ENCODE peak calls at places on chromosomes 12 and 14, in seven cellular contexts. One of them, this sample, is unnamed.

GRCh38 chr12:84732941-84733340 is 179.7 kb downstream of the SLC6A15 start:
- DNase-seq in neuronal stem cell: no peak
- DNase-seq in mesenchymal stem cell: no peak
- DNase-seq in trophoblast cell: no peak
- DNase-seq in IMR-90: no peak
- DNase-seq in mesendoderm: no peak
- DNase-seq in H1: no peak
- DNase-seq in this sample: no peak

GRCh38 chr12:96811083-96811482 is 96.0 kb upstream of the NEDD1 start:
- DNase-seq in neuronal stem cell: no peak
- DNase-seq in mesenchymal stem cell: peak; percentile 76
- DNase-seq in trophoblast cell: peak; percentile 54
- DNase-seq in IMR-90: peak; percentile 85
- DNase-seq in mesendoderm: peak; percentile 69
- DNase-seq in H1: no peak
- DNase-seq in this sample: no peak

GRCh38 chr12:47942327-47943230 is 20.8 kb upstream of the TMEM106C start:
- DNase-seq in neuronal stem cell: no peak
- DNase-seq in mesenchymal stem cell: no peak
- DNase-seq in trophoblast cell: no peak
- DNase-seq in IMR-90: no peak
- DNase-seq in mesendoderm: peak; percentile 71
- DNase-seq in H1: peak; percentile 93
- DNase-seq in this sample: peak; percentile 87

GRCh38 chr12:105427883-105428282 is 97.4 kb downstream of the C12orf75 start:
- DNase-seq in neuronal stem cell: no peak
- DNase-seq in mesenchymal stem cell: peak; percentile 14
- DNase-seq in trophoblast cell: no peak
- DNase-seq in IMR-90: peak; percentile 33
- DNase-seq in mesendoderm: peak; percentile 30
- DNase-seq in H1: no peak
- DNase-seq in this sample: no peak

GRCh38 chr14:94536836-94537235 is 24.4 kb upstream of the SERPINA4 start:
- DNase-seq in neuronal stem cell: no peak
- DNase-seq in mesenchymal stem cell: no peak
- DNase-seq in trophoblast cell: peak; percentile 13
- DNase-seq in IMR-90: no peak
- DNase-seq in mesendoderm: peak; percentile 74
- DNase-seq in H1: no peak
- DNase-seq in this sample: no peak

GRCh38 chr14:80095623-80096022 is 115.7 kb downstream of the DIO2 start:
- DNase-seq in neuronal stem cell: no peak
- DNase-seq in mesenchymal stem cell: peak; percentile 15
- DNase-seq in trophoblast cell: peak; percentile 100
- DNase-seq in IMR-90: peak; percentile 85
- DNase-seq in mesendoderm: no peak
- DNase-seq in H1: no peak
- DNase-seq in this sample: no peak

GRCh38 chr12:112087851-112088250 is 20.7 kb downstream of the NAA25 start:
- DNase-seq in neuronal stem cell: no peak
- DNase-seq in mesenchymal stem cell: no peak
- DNase-seq in trophoblast cell: no peak
- DNase-seq in IMR-90: peak; percentile 41
- DNase-seq in mesendoderm: no peak
- DNase-seq in H1: no peak
- DNase-seq in this sample: no peak

GRCh38 chr12:75720807-75721206 is 209.4 kb upstream of the KRR1 start:
- DNase-seq in neuronal stem cell: no peak
- DNase-seq in mesenchymal stem cell: no peak
- DNase-seq in trophoblast cell: peak; percentile 42
- DNase-seq in IMR-90: no peak
- DNase-seq in mesendoderm: peak; percentile 90
- DNase-seq in H1: no peak
- DNase-seq in this sample: peak; percentile 61

GRCh38 chr12:31682136-31682962 is 22.9 kb downstream of the ETFBKMT start:
- DNase-seq in neuronal stem cell: peak; percentile 65
- DNase-seq in mesenchymal stem cell: peak; percentile 86
- DNase-seq in trophoblast cell: peak; percentile 93
- DNase-seq in IMR-90: peak; percentile 82
- DNase-seq in mesendoderm: peak; percentile 98
- DNase-seq in H1: peak; percentile 78
- DNase-seq in this sample: peak; percentile 94

GRCh38 chr14:66000771-66001170 is 485.4 kb upstream of the CCDC196 start:
- DNase-seq in neuronal stem cell: no peak
- DNase-seq in mesenchymal stem cell: no peak
- DNase-seq in trophoblast cell: no peak
- DNase-seq in IMR-90: no peak
- DNase-seq in mesendoderm: no peak
- DNase-seq in H1: no peak
- DNase-seq in this sample: no peak

GRCh38 chr12:31008241-31008711 is 65.4 kb upstream of the DDX11 start:
- DNase-seq in neuronal stem cell: no peak
- DNase-seq in mesenchymal stem cell: no peak
- DNase-seq in trophoblast cell: peak; percentile 78
- DNase-seq in IMR-90: no peak
- DNase-seq in mesendoderm: peak; percentile 31
- DNase-seq in H1: no peak
- DNase-seq in this sample: no peak

GRCh38 chr12:118307069-118307954 is 65.4 kb downstream of the TAOK3 start:
- DNase-seq in neuronal stem cell: no peak
- DNase-seq in mesenchymal stem cell: peak; percentile 91
- DNase-seq in trophoblast cell: peak; percentile 84
- DNase-seq in IMR-90: peak; percentile 95
- DNase-seq in mesendoderm: no peak
- DNase-seq in H1: no peak
- DNase-seq in this sample: no peak

GRCh38 chr14:31543969-31544799 is 17.0 kb upstream of the NUBPL start:
- DNase-seq in neuronal stem cell: no peak
- DNase-seq in mesenchymal stem cell: peak; percentile 14
- DNase-seq in trophoblast cell: no peak
- DNase-seq in IMR-90: peak; percentile 23
- DNase-seq in mesendoderm: peak; percentile 27
- DNase-seq in H1: no peak
- DNase-seq in this sample: no peak

GRCh38 chr12:107468976-107469375 is 216.6 kb upstream of the PWP1 start:
- DNase-seq in neuronal stem cell: no peak
- DNase-seq in mesenchymal stem cell: no peak
- DNase-seq in trophoblast cell: no peak
- DNase-seq in IMR-90: no peak
- DNase-seq in mesendoderm: no peak
- DNase-seq in H1: no peak
- DNase-seq in this sample: no peak

GRCh38 chr12:98146043-98146442 is 369.3 kb upstream of the TMPO start:
- DNase-seq in neuronal stem cell: no peak
- DNase-seq in mesenchymal stem cell: no peak
- DNase-seq in trophoblast cell: no peak
- DNase-seq in IMR-90: no peak
- DNase-seq in mesendoderm: no peak
- DNase-seq in H1: no peak
- DNase-seq in this sample: no peak

GRCh38 chr14:66503532-66503931 is 4.4 kb upstream of the GPHN start:
- DNase-seq in neuronal stem cell: no peak
- DNase-seq in mesenchymal stem cell: no peak
- DNase-seq in trophoblast cell: peak; percentile 1
- DNase-seq in IMR-90: peak; percentile 28
- DNase-seq in mesendoderm: no peak
- DNase-seq in H1: no peak
- DNase-seq in this sample: no peak

GRCh38 chr12:132825089-132825488 is 3.6 kb downstream of the GOLGA3 start:
- DNase-seq in neuronal stem cell: no peak
- DNase-seq in mesenchymal stem cell: no peak
- DNase-seq in trophoblast cell: no peak
- DNase-seq in IMR-90: no peak
- DNase-seq in mesendoderm: no peak
- DNase-seq in H1: no peak
- DNase-seq in this sample: no peak

GRCh38 chr14:98958048-98959031 is 313.7 kb downstream of the BCL11B start:
- DNase-seq in neuronal stem cell: no peak
- DNase-seq in mesenchymal stem cell: no peak
- DNase-seq in trophoblast cell: no peak
- DNase-seq in IMR-90: no peak
- DNase-seq in mesendoderm: no peak
- DNase-seq in H1: peak; percentile 36
- DNase-seq in this sample: peak; percentile 11
- H2BK5ac ChIP-seq in neuronal stem cell: no peak overlapping the region
- H2BK5ac ChIP-seq in mesenchymal stem cell: no peak overlapping the region
- H2BK5ac ChIP-seq in trophoblast cell: no peak overlapping the region
- H2BK5ac ChIP-seq in IMR-90: no peak overlapping the region
- H2BK5ac ChIP-seq in mesendoderm: no peak overlapping the region
- H2BK5ac ChIP-seq in H1: no peak overlapping the region
- H2BK5ac ChIP-seq in this sample: no peak overlapping the region

GRCh38 chr14:21436567-21437062 is 19.3 kb downstream of the CHD8 start:
- DNase-seq in neuronal stem cell: no peak
- DNase-seq in mesenchymal stem cell: no peak
- DNase-seq in trophoblast cell: no peak
- DNase-seq in IMR-90: no peak
- DNase-seq in mesendoderm: no peak
- DNase-seq in H1: no peak
- DNase-seq in this sample: no peak

GRCh38 chr14:21428930-21429329 is 27.0 kb downstream of the CHD8 start:
- DNase-seq in neuronal stem cell: no peak
- DNase-seq in mesenchymal stem cell: no peak
- DNase-seq in trophoblast cell: no peak
- DNase-seq in IMR-90: no peak
- DNase-seq in mesendoderm: no peak
- DNase-seq in H1: no peak
- DNase-seq in this sample: no peak

DNA sequence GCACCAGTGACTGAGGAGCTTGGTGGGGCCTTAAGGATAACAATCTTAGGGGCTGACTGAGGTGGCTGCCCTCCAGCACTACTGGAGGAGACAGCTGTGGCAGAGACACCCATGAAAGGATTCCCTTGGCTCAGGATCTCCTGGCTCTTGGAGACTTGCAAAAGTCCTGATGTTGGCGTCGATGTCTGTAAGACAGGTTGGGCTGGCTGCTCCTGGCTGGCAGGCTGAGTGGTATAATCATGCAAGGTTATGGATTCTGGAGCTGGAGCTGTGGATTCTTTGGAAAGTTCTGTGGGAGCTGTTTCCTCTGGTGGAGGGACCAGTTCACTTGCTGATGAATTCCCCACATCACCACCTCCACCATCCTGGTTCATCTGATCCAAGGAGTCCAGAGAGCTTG is 24.8 kb downstream of the CHD8 start:
- DNase-seq in neuronal stem cell: no peak
- DNase-seq in mesenchymal stem cell: no peak
- DNase-seq in trophoblast cell: no peak
- DNase-seq in IMR-90: no peak
- DNase-seq in mesendoderm: no peak
- DNase-seq in H1: no peak
- DNase-seq in this sample: no peak
- H2BK5ac ChIP-seq in neuronal stem cell: no peak overlapping the region
- H2BK5ac ChIP-seq in mesenchymal stem cell: no peak overlapping the region
- H2BK5ac ChIP-seq in trophoblast cell: no peak overlapping the region
- H2BK5ac ChIP-seq in IMR-90: no peak overlapping the region
- H2BK5ac ChIP-seq in mesendoderm: no peak overlapping the region
- H2BK5ac ChIP-seq in H1: no peak overlapping the region
- H2BK5ac ChIP-seq in this sample: no peak overlapping the region

DNA sequence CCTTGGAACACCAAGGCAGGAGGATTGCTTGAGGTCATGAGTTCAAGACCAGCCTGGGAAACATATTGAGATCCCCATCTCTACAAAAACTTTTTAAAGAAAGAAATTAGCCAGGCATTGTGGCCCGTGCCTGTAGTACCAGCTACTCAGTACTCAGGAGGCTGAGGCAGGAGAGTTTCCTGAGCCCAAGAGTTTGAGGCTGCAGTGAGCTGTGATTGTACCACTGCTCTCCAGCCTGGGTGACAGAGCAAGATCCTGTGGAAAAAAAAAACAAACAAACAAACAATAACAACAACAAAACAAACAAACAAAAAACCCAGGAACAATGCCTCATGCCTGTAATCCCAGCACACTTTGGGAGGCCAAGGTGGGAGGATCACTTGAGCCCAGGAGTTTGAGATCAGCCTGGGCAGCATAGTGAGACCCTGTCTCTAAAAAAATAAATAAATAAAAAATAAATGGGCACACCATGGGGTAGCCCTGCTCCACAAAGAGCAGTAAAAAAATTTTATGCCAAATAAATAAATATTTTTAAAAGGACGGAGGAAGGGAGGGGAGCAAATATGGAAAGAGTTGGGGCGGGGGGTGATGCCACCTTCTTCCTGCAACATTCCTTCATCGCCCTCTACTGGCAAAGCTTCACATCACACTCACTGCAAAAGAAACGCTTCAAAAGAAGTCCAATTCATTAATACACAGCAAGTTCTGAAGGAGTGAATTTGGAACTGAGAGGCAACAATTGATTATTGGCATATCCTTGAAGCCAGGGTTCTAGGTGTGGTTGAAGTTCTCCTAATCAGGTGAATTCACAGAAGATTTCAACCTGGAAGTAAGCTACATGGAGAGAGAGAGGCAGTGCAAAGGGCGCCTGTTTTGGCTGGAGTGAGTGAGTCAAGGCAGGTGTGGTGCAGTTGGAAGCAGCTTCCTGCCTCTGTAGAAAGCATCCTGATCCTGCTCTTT is 8.8 kb upstream of the GNPTAB start:
- DNase-seq in neuronal stem cell: peak; percentile 49
- DNase-seq in mesenchymal stem cell: peak; percentile 69
- DNase-seq in trophoblast cell: peak; percentile 80
- DNase-seq in IMR-90: peak; percentile 68
- DNase-seq in mesendoderm: peak; percentile 65
- DNase-seq in H1: peak; percentile 81
- DNase-seq in this sample: peak; percentile 73
- H2BK5ac ChIP-seq in neuronal stem cell: no peak overlapping the region
- H2BK5ac ChIP-seq in mesenchymal stem cell: no peak overlapping the region
- H2BK5ac ChIP-seq in trophoblast cell: no peak overlapping the region
- H2BK5ac ChIP-seq in IMR-90: no peak overlapping the region
- H2BK5ac ChIP-seq in mesendoderm: no peak overlapping the region
- H2BK5ac ChIP-seq in H1: no peak overlapping the region
- H2BK5ac ChIP-seq in this sample: no peak overlapping the region

GRCh38 chr12:52964556-52965336 is 15.8 kb downstream of the KRT18 start:
- DNase-seq in neuronal stem cell: no peak
- DNase-seq in mesenchymal stem cell: peak; percentile 65
- DNase-seq in trophoblast cell: peak; percentile 4
- DNase-seq in IMR-90: no peak
- DNase-seq in mesendoderm: peak; percentile 70
- DNase-seq in H1: no peak
- DNase-seq in this sample: peak; percentile 54
- H2BK5ac ChIP-seq in neuronal stem cell: no peak overlapping the region
- H2BK5ac ChIP-seq in mesenchymal stem cell: no peak overlapping the region
- H2BK5ac ChIP-seq in trophoblast cell: peak overlapping the region; percentile 44
- H2BK5ac ChIP-seq in IMR-90: no peak overlapping the region
- H2BK5ac ChIP-seq in mesendoderm: no peak overlapping the region
- H2BK5ac ChIP-seq in H1: no peak overlapping the region
- H2BK5ac ChIP-seq in this sample: no peak overlapping the region

DNA sequence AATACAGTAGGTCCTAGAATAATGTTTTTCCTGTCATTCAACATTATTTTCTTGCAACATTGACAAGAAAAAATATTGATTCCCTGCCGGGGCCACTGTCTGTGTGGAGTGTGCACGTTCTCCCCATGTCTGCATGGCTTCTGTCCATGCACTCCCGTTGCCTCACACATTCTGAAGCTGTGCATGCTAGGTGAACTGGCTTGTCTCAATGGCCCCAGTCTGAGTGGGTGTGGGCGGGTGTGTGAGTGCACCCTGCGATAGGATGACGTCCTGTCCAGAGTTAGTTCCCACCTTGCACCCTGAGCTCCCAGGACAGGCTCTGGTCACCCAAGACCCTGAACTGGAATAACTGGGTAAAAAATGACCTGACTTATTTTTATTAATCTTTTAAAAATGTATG is 186.1 kb downstream of the CAND1 start:
- DNase-seq in neuronal stem cell: no peak
- DNase-seq in mesenchymal stem cell: no peak
- DNase-seq in trophoblast cell: no peak
- DNase-seq in IMR-90: no peak
- DNase-seq in mesendoderm: no peak
- DNase-seq in H1: no peak
- DNase-seq in this sample: no peak
- H2BK5ac ChIP-seq in neuronal stem cell: no peak overlapping the region
- H2BK5ac ChIP-seq in mesenchymal stem cell: no peak overlapping the region
- H2BK5ac ChIP-seq in trophoblast cell: no peak overlapping the region
- H2BK5ac ChIP-seq in IMR-90: no peak overlapping the region
- H2BK5ac ChIP-seq in mesendoderm: no peak overlapping the region
- H2BK5ac ChIP-seq in H1: no peak overlapping the region
- H2BK5ac ChIP-seq in this sample: no peak overlapping the region

This sample was measured in H9.